ENCODE peak calls at places on chromosome 6, in seven cellular contexts. A is heart right ventricle, F is K562, V is GM10248, P is cardiac fibroblast, R is foreskin fibroblast, O is GM06990. I is an unnamed sample.

GRCh38 chr6:72363844-72364740 is 257.8 kb upstream of the KCNQ5 start:
- DNase-seq in R (peak; percentile 96), F (no peak), P (peak; percentile 90), A (no peak), O (no peak), V (no peak), I (no peak)

GRCh38 chr6:27839303-27840081 is 72.7 kb downstream of the OR2B2 start:
- DNase-seq in O (no peak), A (no peak), V (no peak), P (peak; percentile 86), F (no peak), R (peak; percentile 90), I (no peak)

GRCh38 chr6:147881432-147881831 is 372.9 kb downstream of the SAMD5 start:
- DNase-seq in A (no peak), O (no peak), P (no peak), V (no peak), F (no peak), R (no peak), I (no peak)

GRCh38 chr6:166258854-166259276 is 49.3 kb downstream of the PRR18 start:
- DNase-seq in F (no peak), R (no peak), A (peak; percentile 33), P (no peak), O (no peak), V (no peak), I (no peak)

GRCh38 chr6:138240476-138241245 is 22.4 kb upstream of the PBOV1 start:
- DNase-seq in F (no peak), O (no peak), R (peak; percentile 37), V (no peak), P (peak; percentile 64), A (no peak), I (no peak)

GRCh38 chr6:169169375-169169774 is 84.3 kb downstream of the THBS2 start:
- DNase-seq in V (no peak), R (no peak), A (no peak), F (no peak), P (peak; percentile 61), O (no peak), I (no peak)

GRCh38 chr6:84785676-84786075 is 21.3 kb upstream of the TBX18 start:
- DNase-seq in A (no peak), V (no peak), O (no peak), R (peak; percentile 82), P (peak; percentile 62), F (no peak), I (no peak)

GRCh38 chr6:6657085-6657819 is 68.7 kb downstream of the LY86 start:
- DNase-seq in V (no peak), P (no peak), O (no peak), A (no peak), R (no peak), F (no peak), I (no peak)

GRCh38 chr6:95601133-95601532 is 23.8 kb downstream of the MANEA start:
- DNase-seq in R (peak; percentile 51), V (no peak), A (no peak), F (no peak), O (no peak), P (peak; percentile 38), I (no peak)

DNA sequence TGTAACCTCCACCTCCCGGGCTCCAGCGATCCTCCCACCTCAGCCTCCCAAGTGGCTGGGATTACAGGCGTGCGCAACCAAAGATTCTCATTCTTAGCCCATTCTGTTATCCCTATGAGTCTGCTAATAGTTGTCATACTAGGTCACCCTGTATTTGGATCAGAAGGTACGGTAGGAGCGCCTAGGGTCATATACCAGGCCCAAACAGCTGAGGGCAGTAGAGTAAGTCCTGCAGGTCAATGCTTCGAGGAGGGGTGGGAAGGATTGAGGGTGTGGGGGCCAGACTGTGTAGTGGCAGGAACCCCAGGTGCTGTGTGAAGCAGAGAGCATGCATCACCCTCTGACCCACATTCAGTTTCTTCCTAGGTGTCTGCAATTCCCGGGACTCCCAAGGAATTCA is 22.7 kb upstream of the POU5F1 start:
- DNase-seq in V (no peak), A (no peak), R (no peak), O (no peak), F (no peak), P (no peak), I (no peak)
- TF ChIP-seq CTCF in V (peak; percentile 10), A (no peak), R (no peak), O (no peak), F (peak; percentile 29), P (no peak), I (no peak)

DNA sequence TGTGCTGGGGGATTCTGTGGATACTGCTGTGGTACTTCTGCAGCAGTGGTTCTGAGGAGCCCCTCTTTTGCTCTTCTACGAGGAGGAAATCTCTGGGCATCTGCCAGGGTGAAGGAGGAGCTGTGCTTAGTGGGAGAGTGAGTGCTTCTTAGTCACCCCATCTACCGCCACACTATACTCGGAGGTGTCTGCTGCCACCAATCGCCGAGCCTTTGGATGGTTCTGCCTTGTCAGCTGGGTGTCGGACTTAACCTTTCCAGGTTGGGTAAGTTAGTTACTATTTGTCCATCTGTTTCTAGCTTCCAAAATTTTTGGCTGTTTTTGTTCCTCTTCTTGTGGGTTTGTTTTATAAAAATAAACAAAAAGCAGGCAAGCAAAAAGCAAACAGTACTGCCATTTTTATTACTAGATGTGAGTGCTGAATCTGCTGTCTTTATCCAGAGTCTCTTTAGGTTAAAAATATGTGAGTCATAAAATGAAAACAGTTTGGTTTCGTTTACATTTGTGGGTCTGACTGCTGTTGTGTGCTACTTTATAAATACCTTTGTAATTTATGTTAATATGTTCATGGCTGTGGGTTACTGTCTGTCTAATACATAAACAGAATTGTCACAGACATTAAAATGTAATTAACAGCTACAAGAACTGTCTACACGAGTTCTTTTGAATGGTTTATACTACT is 89.1 kb downstream of the ARID1B start:
- DNase-seq in V (peak; percentile 36), P (peak; percentile 61), F (no peak), O (no peak), R (peak; percentile 59), A (no peak), I (no peak)
- TF ChIP-seq CTCF in V (peak; percentile 44), P (no peak), F (no peak), O (peak; percentile 9), R (no peak), A (peak; percentile 44), I (no peak)

GRCh38 chr6:130843575-130844320 is 16.5 kb downstream of the SMLR1 start:
- DNase-seq in O (no peak), P (peak; percentile 55), V (peak; percentile 21), F (no peak), A (no peak), R (peak; percentile 73), I (no peak)
- TF ChIP-seq CTCF in O (peak; percentile 53), P (peak; percentile 36), V (peak; percentile 55), F (peak; percentile 41), A (peak; percentile 55), R (peak; percentile 42), I (no peak)

DNA sequence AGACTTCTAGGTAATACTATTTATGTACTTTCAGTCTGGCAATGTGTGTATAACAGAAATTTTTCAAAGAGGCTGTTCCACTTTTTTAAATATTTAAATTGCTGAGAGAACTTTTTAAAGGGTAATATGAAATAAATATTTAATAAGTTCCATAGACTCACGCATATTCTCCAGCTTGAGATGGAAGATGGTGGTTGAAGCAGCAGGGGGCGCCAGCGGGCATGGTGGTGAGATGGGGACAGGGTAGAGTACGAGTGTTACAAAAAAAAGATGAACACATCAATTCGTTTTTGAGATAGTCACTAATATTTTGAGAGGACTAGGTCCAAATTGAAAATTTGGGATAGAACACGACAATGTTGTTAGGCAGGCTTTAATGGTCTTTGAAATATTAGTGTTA is 68.4 kb downstream of the RSPO3 start:
- DNase-seq in P (peak; percentile 49), O (peak; percentile 5), R (no peak), V (peak; percentile 26), A (peak; percentile 69), F (peak; percentile 33), I (peak; percentile 67)
- TF ChIP-seq CTCF in P (peak; percentile 46), O (peak; percentile 77), R (peak; percentile 30), V (peak; percentile 52), A (peak; percentile 58), F (peak; percentile 69), I (peak; percentile 76)

GRCh38 chr6:154448448-154449096 is 61.9 kb downstream of the CNKSR3 start:
- DNase-seq in R (peak; percentile 79), P (peak; percentile 76), V (no peak), F (peak; percentile 28), A (no peak), O (no peak), I (no peak)
- TF ChIP-seq CTCF in R (no peak), P (peak; percentile 27), V (no peak), F (no peak), A (peak; percentile 37), O (no peak), I (no peak)

GRCh38 chr6:150670311-150670710 is 70.6 kb downstream of the PLEKHG1 start:
- DNase-seq in O (no peak), F (no peak), R (no peak), P (no peak), A (no peak), V (no peak), I (no peak)
- TF ChIP-seq CTCF in O (peak; percentile 14), F (peak; percentile 7), R (no peak), P (no peak), A (no peak), V (no peak), I (peak; percentile 42)

I was measured in endothelial cell.